ENCODE peak calls at places on chromosomes 16 and 17, in eight cellular contexts. J, C, O, V, S, R, Y and N are unnamed samples.

GRCh38 chr17:2393184-2393953 is 7.5 kb downstream of the MNT start:
- DNase-seq in J (peak; percentile 91), C (peak; percentile 93), O (peak; percentile 90), V (peak; percentile 75), S (peak; percentile 93), R (peak; percentile 84), Y (peak; percentile 81), N (peak; percentile 78)

GRCh38 chr16:85750827-85751641 is at the start of gene C16orf74:
- DNase-seq in J (no peak), C (no peak), O (peak; percentile 72), V (peak; percentile 36), S (no peak), R (peak; percentile 38), Y (no peak), N (peak; percentile 35)

GRCh38 chr16:88941051-88941932 is 35.7 kb downstream of the CBFA2T3 start:
- DNase-seq in J (no peak), C (no peak), O (no peak), V (no peak), S (no peak), R (no peak), Y (no peak), N (no peak)

GRCh38 chr17:82217530-82218204 is 5.0 kb upstream of the CCDC57 start:
- DNase-seq in J (no peak), C (no peak), O (peak; percentile 97), V (peak; percentile 95), S (no peak), R (peak; percentile 94), Y (no peak), N (peak; percentile 90)

GRCh38 chr16:12314786-12315185 is 338.3 kb downstream of the SNX29 start:
- DNase-seq in J (no peak), C (no peak), O (peak; percentile 43), V (peak; percentile 40), S (no peak), R (no peak), Y (no peak), N (no peak)

GRCh38 chr17:15119928-15120327 is 145.2 kb downstream of the PMP22 start:
- DNase-seq in J (no peak), C (no peak), O (no peak), V (peak; percentile 72), S (no peak), R (peak; percentile 24), Y (no peak), N (no peak)

GRCh38 chr17:57210224-57210553 is 46.1 kb upstream of the MSI2 start:
- DNase-seq in J (no peak), C (no peak), O (no peak), V (no peak), S (no peak), R (peak; percentile 50), Y (no peak), N (no peak)

GRCh38 chr17:8966926-8967325 is 1.4 kb upstream of the PIK3R5 start:
- DNase-seq in J (no peak), C (no peak), O (no peak), V (no peak), S (no peak), R (no peak), Y (no peak), N (no peak)

GRCh38 chr17:76940738-76941350 is 72.6 kb downstream of the MGAT5B start:
- DNase-seq in J (no peak), C (no peak), O (peak; percentile 17), V (no peak), S (no peak), R (no peak), Y (no peak), N (no peak)

GRCh38 chr17:51540151-51540550 is 279.8 kb downstream of the UTP18 start:
- DNase-seq in J (no peak), C (no peak), O (no peak), V (no peak), S (no peak), R (no peak), Y (no peak), N (no peak)

GRCh38 chr17:48486557-48486956 is 44.3 kb downstream of the HOXB1 start:
- DNase-seq in J (no peak), C (no peak), O (peak; percentile 95), V (peak; percentile 99), S (no peak), R (peak; percentile 100), Y (no peak), N (peak; percentile 100)

GRCh38 chr17:17104494-17104893 is 62.2 kb downstream of the MPRIP start:
- DNase-seq in J (no peak), C (no peak), O (no peak), V (no peak), S (no peak), R (no peak), Y (no peak), N (no peak)

GRCh38 chr17:15432807-15433547 is 34.4 kb downstream of the CDRT4 start:
- DNase-seq in J (no peak), C (no peak), O (peak; percentile 23), V (peak; percentile 85), S (no peak), R (peak; percentile 63), Y (no peak), N (peak; percentile 93)

GRCh38 chr16:81237282-81237681 is 1.2 kb upstream of the BCO1 start:
- DNase-seq in J (no peak), C (no peak), O (no peak), V (peak; percentile 5), S (no peak), R (peak; percentile 10), Y (no peak), N (no peak)

GRCh38 chr17:4708436-4708835 is 2.0 kb upstream of the ARRB2 start:
- DNase-seq in J (peak; percentile 17), C (peak; percentile 52), O (no peak), V (no peak), S (peak; percentile 37), R (no peak), Y (no peak), N (no peak)

GRCh38 chr16:13229039-13229438 is 327.6 kb downstream of the SHISA9 start:
- DNase-seq in J (no peak), C (no peak), O (no peak), V (no peak), S (no peak), R (no peak), Y (no peak), N (no peak)

GRCh38 chr17:28982191-28982793 is 23.5 kb downstream of the SEZ6 start:
- DNase-seq in J (no peak), C (peak; percentile 88), O (peak; percentile 43), V (no peak), S (peak; percentile 65), R (peak; percentile 75), Y (peak; percentile 25), N (peak; percentile 24)

GRCh38 chr17:33142703-33143299 is 150.3 kb downstream of the ASIC2 start:
- DNase-seq in J (no peak), C (no peak), O (peak; percentile 10), V (peak; percentile 6), S (no peak), R (peak; percentile 7), Y (no peak), N (peak; percentile 24)

GRCh38 chr16:77841275-77841640 is 52.9 kb downstream of the VAT1L start:
- DNase-seq in J (no peak), C (no peak), O (no peak), V (no peak), S (no peak), R (no peak), Y (no peak), N (no peak)

GRCh38 chr17:60749050-60749449 is 71.4 kb downstream of the BCAS3 start:
- DNase-seq in J (no peak), C (no peak), O (no peak), V (no peak), S (no peak), R (no peak), Y (no peak), N (no peak)

GRCh38 chr17:79339311-79339710 is 264.7 kb downstream of the ENGASE start:
- DNase-seq in J (no peak), C (no peak), O (no peak), V (no peak), S (no peak), R (no peak), Y (no peak), N (no peak)

GRCh38 chr16:22203091-22203490 is 3.0 kb upstream of the EEF2K start:
- DNase-seq in J (no peak), C (no peak), O (no peak), V (no peak), S (no peak), R (no peak), Y (no peak), N (no peak)

GRCh38 chr17:28727727-28728363 is 743 bp upstream of the NEK8 start:
- DNase-seq in J (peak; percentile 72), C (peak; percentile 87), O (peak; percentile 72), V (no peak), S (peak; percentile 89), R (peak; percentile 51), Y (peak; percentile 62), N (peak; percentile 48)

GRCh38 chr16:57944961-57945739 is 25.8 kb downstream of the CNGB1 start:
- DNase-seq in J (no peak), C (no peak), O (no peak), V (no peak), S (no peak), R (no peak), Y (no peak), N (no peak)